ENCODE peak calls at places on chromosomes 2 and 18, in nine cellular contexts. T, E, P, N, I, X, F, B and K are unnamed samples.

GRCh38 chr2:210086292-210086691 is 83.9 kb downstream of the RPE start:
- DNase-seq in T (no peak), P (no peak), F (peak), X (peak), N (no peak), I (peak), B (no peak), E (no peak), K (no peak)

GRCh38 chr2:60554649-60555065 is 1.2 kb upstream of the BCL11A start:
- DNase-seq in N (no peak), X (no peak), I (no peak), P (peak), B (no peak), F (no peak), E (no peak), T (peak), K (no peak)

GRCh38 chr2:88600038-88600465 is 27.2 kb downstream of the EIF2AK3 start:
- DNase-seq in I (peak), F (peak), E (peak), X (peak), T (peak), B (peak), N (no peak), P (no peak), K (peak)

GRCh38 chr2:165582863-165583506 is 113.5 kb downstream of the CSRNP3 start:
- DNase-seq in I (no peak), X (no peak), B (no peak), T (no peak), N (no peak), P (no peak), E (no peak), F (no peak), K (no peak)

GRCh38 chr2:26401739-26402541 is at the start of gene DRC1:
- DNase-seq in P (peak), E (peak), T (peak), B (peak), X (peak), F (peak), N (peak), I (peak), K (no peak)

GRCh38 chr2:45029215-45029614 is 20.0 kb upstream of the SIX2 start:
- DNase-seq in F (no peak), B (no peak), X (peak), E (no peak), N (no peak), I (no peak), P (no peak), T (no peak), K (no peak)

GRCh38 chr18:76443519-76444435 is 51.3 kb downstream of the ZNF516 start:
- DNase-seq in I (no peak), T (no peak), X (no peak), N (no peak), P (no peak), E (no peak), B (no peak), F (no peak), K (no peak)

GRCh38 chr2:37456479-37456878 is 112.0 kb downstream of the QPCT start:
- DNase-seq in N (peak), P (peak), I (no peak), X (no peak), B (no peak), T (peak), E (no peak), F (peak), K (no peak)

GRCh38 chr18:59664329-59664728 is 32.9 kb downstream of the CCBE1 start:
- DNase-seq in P (no peak), E (no peak), T (no peak), I (peak), F (no peak), N (no peak), X (peak), B (no peak), K (no peak)

GRCh38 chr18:46335551-46336059 is 231.4 kb downstream of the HAUS1 start:
- DNase-seq in B (no peak), X (no peak), P (no peak), T (peak), F (no peak), I (no peak), E (peak), N (peak), K (no peak)

GRCh38 chr2:20188851-20189250 is 36.1 kb downstream of the SDC1 start:
- DNase-seq in P (no peak), I (no peak), E (no peak), N (no peak), F (no peak), X (no peak), B (no peak), T (peak), K (no peak)

GRCh38 chr2:207617011-207617671 is 8.1 kb downstream of the METTL21A start:
- DNase-seq in T (peak), P (no peak), N (no peak), B (peak), E (peak), F (peak), X (peak), I (peak), K (peak)
- H3K4me3 ChIP-seq in T (no peak), P (no peak), N (no peak), B (no peak), E (no peak), F (peak), X (no peak), I (no peak), K (peak)

DNA sequence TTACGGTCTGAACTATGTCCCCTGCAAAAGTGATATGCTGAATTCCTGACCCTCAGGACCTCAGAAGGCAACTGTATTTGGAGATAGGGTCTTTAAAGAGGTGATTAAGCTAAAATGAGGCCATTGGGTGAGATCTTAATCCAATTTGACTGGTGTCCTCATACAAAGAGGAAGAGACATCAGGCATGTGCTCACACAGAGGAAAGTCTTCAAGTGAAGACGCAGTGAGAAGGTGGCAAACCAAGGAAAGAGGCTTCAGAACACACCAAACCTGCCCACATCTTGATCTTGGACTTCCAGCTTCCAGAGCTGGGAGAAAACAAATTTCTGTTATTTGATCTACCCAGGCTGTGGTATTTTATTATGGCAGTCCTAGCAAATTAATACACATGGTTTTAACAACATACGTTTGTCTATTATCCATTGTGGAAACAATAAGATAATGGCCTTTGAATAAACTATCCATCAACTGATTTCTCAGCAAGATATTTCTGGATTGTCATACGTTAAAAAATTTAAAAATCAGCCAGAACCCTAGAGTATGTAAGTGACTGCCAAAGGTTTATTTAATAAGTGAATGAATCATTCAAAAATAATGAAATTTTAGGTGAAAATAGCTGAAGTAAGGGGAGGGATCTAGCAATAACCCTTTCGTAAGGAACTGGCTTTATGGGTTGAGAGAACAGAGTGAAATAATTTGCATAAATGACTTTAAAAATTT is 6.5 kb downstream of the WIPF1 start:
- DNase-seq in T (peak), I (peak), B (no peak), N (no peak), F (peak), E (no peak), P (no peak), X (peak), K (no peak)
- H3K4me3 ChIP-seq in T (no peak), I (no peak), B (no peak), N (no peak), F (no peak), E (no peak), P (no peak), X (no peak), K (no peak)

DNA sequence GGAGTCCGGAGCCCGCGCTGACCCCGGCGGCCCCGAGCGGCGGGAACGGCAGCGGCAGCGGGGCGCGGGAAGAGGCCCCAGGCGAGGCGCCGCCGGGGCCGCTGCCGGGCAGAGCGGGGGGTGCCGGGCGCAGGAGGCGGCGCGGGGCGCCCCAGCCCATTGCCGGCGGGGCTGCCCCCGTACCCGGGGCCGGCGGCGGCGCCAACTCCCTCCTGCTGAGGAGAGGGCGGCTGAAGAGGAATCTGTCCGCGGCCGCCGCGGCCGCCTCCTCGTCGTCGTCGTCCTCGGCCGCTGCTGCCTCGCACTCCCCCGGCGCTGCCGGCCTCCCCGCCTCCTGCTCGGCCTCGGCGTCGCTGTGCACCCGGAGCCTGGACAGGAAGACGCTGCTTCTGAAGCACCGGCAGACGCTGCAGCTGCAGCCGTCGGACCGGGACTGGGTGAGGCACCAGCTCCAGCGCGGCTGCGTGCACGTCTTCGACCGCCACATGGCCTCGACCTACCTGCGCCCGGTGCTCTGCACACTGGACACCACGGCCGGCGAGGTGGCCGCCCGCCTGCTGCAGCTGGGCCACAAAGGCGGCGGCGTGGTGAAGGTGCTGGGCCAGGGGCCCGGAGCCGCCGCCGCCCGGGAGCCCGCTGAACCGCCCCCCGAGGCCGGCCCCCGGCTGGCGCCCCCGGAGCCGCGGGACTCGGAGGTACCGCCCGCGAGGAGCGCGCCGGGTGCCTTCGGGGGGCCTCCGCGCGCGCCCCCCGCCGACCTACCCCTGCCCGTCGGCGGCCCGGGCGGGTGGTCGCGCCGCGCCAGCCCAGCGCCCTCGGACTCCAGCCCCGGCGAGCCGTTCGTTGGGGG is 713 bp downstream of the PHLPP1 start:
- DNase-seq in E (no peak), B (no peak), N (peak), F (peak), I (peak), P (peak), T (peak), X (peak), K (no peak)
- H3K4me3 ChIP-seq in E (peak), B (peak), N (peak), F (peak), I (peak), P (peak), T (peak), X (peak), K (peak)

GRCh38 chr18:49717617-49718016 is 95.7 kb downstream of the ACAA2 start:
- DNase-seq in I (no peak), B (no peak), N (no peak), E (no peak), F (no peak), X (no peak), P (no peak), T (no peak), K (no peak)
- H3K4me3 ChIP-seq in I (no peak), B (no peak), N (no peak), E (no peak), F (no peak), X (no peak), P (no peak), T (no peak), K (no peak)

GRCh38 chr2:113277474-113278072 is 1.1 kb downstream of the PAX8 start:
- DNase-seq in F (peak), I (no peak), B (no peak), N (no peak), T (peak), P (no peak), E (no peak), X (no peak), K (no peak)

GRCh38 chr2:113276906-113277425 is 1.8 kb downstream of the PAX8 start:
- DNase-seq in B (no peak), P (no peak), X (no peak), I (no peak), T (peak), N (no peak), F (no peak), E (no peak), K (no peak)

GRCh38 chr2:113275556-113276215 is 3.0 kb downstream of the PAX8 start:
- DNase-seq in P (no peak), E (no peak), I (no peak), X (no peak), F (no peak), B (no peak), N (no peak), T (no peak), K (no peak)

GRCh38 chr2:113278073-113278811 is 479 bp downstream of the PAX8 start:
- DNase-seq in B (no peak), X (no peak), E (no peak), N (no peak), F (no peak), T (peak), I (no peak), P (no peak), K (no peak)

DNA sequence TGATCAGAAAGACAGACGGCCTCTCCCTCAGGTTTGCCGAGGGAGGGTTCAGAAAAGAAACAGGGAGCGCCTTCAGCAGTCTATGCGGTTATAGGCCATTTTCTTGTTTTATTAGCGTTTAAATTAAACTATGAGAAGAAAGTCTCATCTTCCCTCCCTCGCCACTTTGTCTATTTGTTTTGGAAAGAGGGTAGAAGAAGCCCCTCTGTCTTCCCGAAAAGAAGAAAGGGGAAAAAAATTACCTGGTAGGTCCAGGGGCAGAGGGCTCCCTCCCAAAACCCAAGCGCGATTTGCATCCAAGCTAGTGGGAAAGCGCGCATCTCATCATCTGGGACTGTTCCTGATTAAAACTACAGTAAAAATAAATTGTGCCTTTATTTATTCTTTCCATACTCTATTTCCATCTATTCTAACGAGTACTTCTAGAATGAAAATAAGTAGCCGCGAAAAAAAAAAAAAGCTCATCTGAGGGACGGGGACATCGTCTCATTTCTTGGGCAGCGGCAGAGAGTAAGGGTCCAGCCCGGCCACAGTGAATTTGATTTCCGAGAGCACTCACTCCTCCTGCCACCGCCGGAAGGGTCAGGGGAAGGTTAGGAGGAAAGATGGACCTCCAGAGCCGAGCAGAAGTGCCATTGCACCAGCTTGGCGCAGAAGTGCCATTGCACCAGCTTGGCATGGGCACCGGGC is 2.4 kb downstream of the PAX8 start:
- DNase-seq in B (no peak), N (no peak), X (no peak), P (no peak), F (no peak), I (no peak), T (no peak), E (no peak), K (no peak)
- H3K4me3 ChIP-seq in B (no peak), N (no peak), X (no peak), P (no peak), F (no peak), I (no peak), T (no peak), E (no peak), K (no peak)

GRCh38 chr2:147384659-147385058 is 460.2 kb upstream of the ACVR2A start:
- DNase-seq in I (no peak), P (no peak), B (no peak), T (no peak), X (no peak), F (no peak), E (no peak), N (no peak), K (no peak)
- H3K4me3 ChIP-seq in I (no peak), P (no peak), B (no peak), T (no peak), X (no peak), F (no peak), E (no peak), N (no peak), K (no peak)